ENCODE peak calls at places on chromosome 3, in eight cellular contexts. T is pancreas; C is mesendoderm; N is RWPE1; Y is fibroblast of lung; M is epithelial cell of prostate; D is CD8-positive, alpha-beta T cell; Z is adrenal gland. O is an unnamed sample.
A peak's percentile ranks its signal among the peaks of the same experiment; 100 is the strongest.

GRCh38 chr3:27324695-27325094 is 44.5 kb downstream of the NEK10 start:
- DNase-seq in Y (peak; percentile 15), M (no peak), N (no peak), T (no peak), Z (no peak), C (no peak), D (no peak), O (no peak)

GRCh38 chr3:122350814-122351418 is 25.9 kb downstream of the CSTA start:
- DNase-seq in T (no peak), C (no peak), N (no peak), M (no peak), Y (peak; percentile 48), Z (no peak), D (no peak), O (no peak)

GRCh38 chr3:79490165-79491028 is 277.4 kb downstream of the ROBO1 start:
- DNase-seq in Y (peak; percentile 92), C (peak; percentile 19), Z (peak; percentile 28), T (no peak), N (no peak), M (no peak), D (no peak), O (no peak)

GRCh38 chr3:127067116-127067910 is 84.4 kb downstream of the PLXNA1 start:
- DNase-seq in M (no peak), Z (no peak), C (no peak), T (peak; percentile 22), Y (no peak), D (no peak), N (no peak), O (no peak)

GRCh38 chr3:195195321-195196209 is 75.4 kb downstream of the XXYLT1 start:
- DNase-seq in Y (no peak), M (no peak), D (no peak), Z (no peak), N (no peak), T (no peak), C (peak; percentile 48), O (no peak)

GRCh38 chr3:136250862-136251460 is 821 bp downstream of the PCCB start:
- DNase-seq in Z (peak; percentile 71), C (peak; percentile 20), D (peak; percentile 51), M (no peak), Y (peak; percentile 64), T (peak; percentile 70), N (no peak), O (peak; percentile 62)

GRCh38 chr3:52350981-52351761 is 35.1 kb downstream of the DNAH1 start:
- DNase-seq in Z (no peak), N (no peak), Y (no peak), C (no peak), D (no peak), T (peak; percentile 27), M (no peak), O (no peak)

GRCh38 chr3:12175844-12176453 is 17.2 kb upstream of the TIMP4 start:
- DNase-seq in Z (peak; percentile 65), Y (peak; percentile 71), T (peak; percentile 71), D (peak; percentile 51), C (peak; percentile 62), N (peak; percentile 36), M (no peak), O (peak; percentile 88)

GRCh38 chr3:122668930-122669730 is 11.5 kb upstream of the PARP14 start:
- DNase-seq in D (no peak), C (no peak), Y (peak; percentile 51), T (no peak), M (no peak), N (peak; percentile 62), Z (no peak), O (no peak)

GRCh38 chr3:188617270-188617669 is 463.3 kb downstream of the LPP start:
- DNase-seq in Z (no peak), Y (no peak), C (no peak), N (no peak), M (no peak), D (no peak), T (no peak), O (no peak)

GRCh38 chr3:127751163-127751621 is 71.1 kb downstream of the MGLL start:
- DNase-seq in Y (no peak), T (peak; percentile 23), C (no peak), D (no peak), Z (no peak), M (peak; percentile 50), N (no peak), O (peak; percentile 52)

GRCh38 chr3:99957086-99957821 is 139.6 kb downstream of the CMSS1 start:
- DNase-seq in T (no peak), Y (no peak), C (no peak), M (no peak), N (no peak), Z (no peak), D (no peak), O (no peak)

GRCh38 chr3:156603379-156604017 is 48.6 kb upstream of the SSR3 start:
- DNase-seq in Y (no peak), C (no peak), N (no peak), D (no peak), T (no peak), M (no peak), Z (no peak), O (no peak)
- H3K27ac ChIP-seq in Y (no peak overlapping the region), C (no peak overlapping the region), N (no peak overlapping the region), D (no peak overlapping the region), T (no peak overlapping the region), M (no peak overlapping the region), Z (no peak overlapping the region), O (no peak overlapping the region)

GRCh38 chr3:166456291-166456690 is 619.1 kb upstream of the BCHE start:
- DNase-seq in Y (no peak), T (no peak), Z (no peak), M (no peak), D (no peak), C (peak; percentile 11), N (no peak), O (no peak)
- H3K27ac ChIP-seq in Y (no peak overlapping the region), T (no peak overlapping the region), Z (no peak overlapping the region), M (no peak overlapping the region), D (no peak overlapping the region), C (no peak overlapping the region), N (no peak overlapping the region), O (no peak overlapping the region)

DNA sequence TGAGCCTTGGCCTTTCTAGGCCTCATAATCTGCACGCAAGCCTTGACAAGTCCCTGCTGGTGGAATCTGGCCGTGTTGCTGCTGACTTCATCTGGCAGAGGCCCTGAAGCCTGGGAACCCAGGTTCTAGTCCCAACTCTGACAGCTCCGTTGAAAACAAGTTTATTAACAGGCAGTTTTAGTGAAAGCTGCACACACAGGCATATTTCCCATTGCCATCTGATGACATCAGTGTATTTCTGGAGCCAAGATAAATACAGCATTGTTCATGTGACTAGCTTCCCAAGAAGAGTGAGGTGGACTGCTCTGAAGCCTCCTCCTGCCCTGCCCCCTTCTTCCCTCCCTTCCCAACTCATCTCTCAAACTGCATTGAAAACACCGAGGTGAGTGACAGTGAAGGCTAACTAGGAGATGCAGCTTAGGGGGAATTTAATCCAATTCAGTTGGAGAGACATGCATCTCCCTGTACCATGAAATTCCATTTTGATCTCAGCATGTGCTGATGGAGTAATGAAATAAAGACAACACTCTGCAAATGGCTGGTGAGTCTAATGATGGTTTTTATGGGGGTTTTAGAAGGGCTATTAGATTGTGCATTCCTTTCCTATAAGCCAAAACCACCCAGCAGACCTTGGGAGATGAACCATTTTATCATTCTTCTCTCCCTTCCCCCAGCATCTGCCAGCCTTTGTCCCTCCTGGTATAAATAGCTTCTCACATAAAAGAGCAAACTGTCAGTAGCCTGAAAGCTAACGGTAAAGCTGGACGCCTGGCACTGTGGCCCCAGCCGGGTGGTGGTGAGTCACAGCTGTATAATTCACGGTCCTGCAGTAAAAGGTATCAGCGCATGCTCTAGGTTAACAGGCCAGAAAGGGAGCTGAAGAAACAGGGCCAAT is 38.0 kb downstream of the PRICKLE2 start:
- DNase-seq in D (no peak), M (peak; percentile 86), N (peak; percentile 75), C (no peak), T (peak; percentile 63), Y (peak; percentile 97), Z (peak; percentile 62), O (peak; percentile 54)
- H3K27ac ChIP-seq in D (no peak overlapping the region), M (peak overlapping the region; percentile 58), N (peak overlapping the region; percentile 85), C (no peak overlapping the region), T (peak overlapping the region; percentile 87), Y (peak overlapping the region; percentile 90), Z (peak overlapping the region; percentile 87), O (peak overlapping the region; percentile 74)

GRCh38 chr3:69967156-69967555 is 32.4 kb upstream of the SAMMSON start:
- DNase-seq in Z (no peak), D (no peak), Y (no peak), N (no peak), M (no peak), C (no peak), T (no peak), O (no peak)
- H3K27ac ChIP-seq in Z (no peak overlapping the region), D (no peak overlapping the region), Y (no peak overlapping the region), N (no peak overlapping the region), M (no peak overlapping the region), C (no peak overlapping the region), T (no peak overlapping the region), O (no peak overlapping the region)

GRCh38 chr3:133775835-133776234 is 29.6 kb downstream of the TF start:
- DNase-seq in N (no peak), M (no peak), T (no peak), Y (no peak), C (no peak), Z (no peak), D (no peak), O (no peak)

GRCh38 chr3:133775309-133775708 is 29.1 kb downstream of the TF start:
- DNase-seq in D (no peak), Y (no peak), C (no peak), T (no peak), Z (no peak), M (no peak), N (no peak), O (no peak)

GRCh38 chr3:133779626-133780203 is 25.9 kb upstream of the SRPRB start:
- DNase-seq in M (no peak), T (no peak), D (no peak), N (no peak), Z (no peak), C (no peak), Y (no peak), O (no peak)

GRCh38 chr3:133776794-133777438 is 28.7 kb upstream of the SRPRB start:
- DNase-seq in Y (no peak), Z (no peak), N (no peak), D (no peak), T (no peak), C (no peak), M (no peak), O (no peak)

DNA sequence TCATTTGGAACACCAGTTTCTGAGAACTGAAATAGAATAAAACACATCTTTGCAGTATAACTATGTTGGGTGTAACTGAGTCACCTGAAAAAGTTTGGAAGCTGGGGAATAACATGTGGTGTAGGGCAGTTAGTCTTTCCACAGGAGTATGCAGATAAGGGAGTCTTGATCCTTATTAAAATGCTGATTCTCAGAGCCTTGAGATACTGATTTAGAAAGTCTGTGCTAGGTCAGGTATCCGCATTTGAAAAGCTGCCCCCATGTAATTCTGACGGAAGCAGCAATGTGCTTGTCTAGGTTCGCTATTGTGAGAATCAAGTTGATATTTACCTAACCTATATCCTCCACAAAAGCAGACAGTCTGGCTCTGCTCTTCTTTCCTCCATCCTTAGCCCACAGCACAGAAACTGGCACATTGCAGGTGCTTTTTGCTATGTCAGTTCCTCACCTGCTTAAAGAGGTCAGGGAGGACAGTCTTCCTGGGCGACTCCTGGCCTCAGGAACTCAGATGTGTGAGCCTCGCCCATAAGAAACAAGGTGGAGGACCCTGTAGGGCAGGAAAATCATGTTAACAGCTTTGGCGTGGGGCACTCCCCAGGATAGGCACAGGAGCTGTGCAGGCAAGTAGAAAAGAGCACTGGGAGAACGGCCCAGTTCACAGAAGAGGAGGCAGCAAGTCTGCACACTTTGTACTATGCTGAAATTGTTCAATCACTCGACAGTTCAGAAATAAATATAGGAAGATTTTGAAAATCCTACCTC is 27.6 kb upstream of the SRPRB start:
- DNase-seq in T (no peak), D (no peak), C (no peak), N (no peak), Z (no peak), Y (no peak), M (no peak), O (no peak)
- H3K27ac ChIP-seq in T (no peak overlapping the region), D (no peak overlapping the region), C (no peak overlapping the region), N (no peak overlapping the region), Z (no peak overlapping the region), Y (no peak overlapping the region), M (no peak overlapping the region), O (no peak overlapping the region)

O was measured in Peyer's patch.